ENCODE peak calls at places on chromosome 10, in six cellular contexts. Y, O, F, V, A and X are unnamed samples.

GRCh38 chr10:127832456-127832855 is 60.3 kb downstream of the CLRN3 start:
- DNase-seq in Y (no peak), O (no peak), F (no peak), V (peak; percentile 1), A (no peak), X (no peak)

GRCh38 chr10:110456523-110457091 is 41.1 kb upstream of the DUSP5 start:
- DNase-seq in Y (no peak), O (no peak), F (no peak), V (peak; percentile 72), A (no peak), X (no peak)

GRCh38 chr10:75233444-75234016 is 2.2 kb downstream of the COMTD1 start:
- DNase-seq in Y (no peak), O (no peak), F (no peak), V (no peak), A (no peak), X (peak; percentile 15)

GRCh38 chr10:129962092-129962494 is 2.0 kb downstream of the EBF3 start:
- DNase-seq in Y (no peak), O (no peak), F (no peak), V (peak; percentile 69), A (no peak), X (no peak)

GRCh38 chr10:71351087-71351486 is 32.0 kb downstream of the SLC29A3 start:
- DNase-seq in Y (no peak), O (no peak), F (no peak), V (no peak), A (no peak), X (no peak)

GRCh38 chr10:128859738-128860386 is 607.2 kb upstream of the MGMT start:
- DNase-seq in Y (peak; percentile 38), O (peak; percentile 5), F (no peak), V (peak; percentile 53), A (no peak), X (peak; percentile 42)

GRCh38 chr10:96565774-96566173 is 21.0 kb downstream of the TM9SF3 start:
- DNase-seq in Y (no peak), O (no peak), F (no peak), V (peak; percentile 36), A (no peak), X (no peak)

GRCh38 chr10:86410542-86411124 is 44.0 kb upstream of the GRID1 start:
- DNase-seq in Y (no peak), O (no peak), F (no peak), V (peak; percentile 78), A (no peak), X (no peak)

GRCh38 chr10:25867321-25867720 is 66.7 kb upstream of the MYO3A start:
- DNase-seq in Y (no peak), O (peak; percentile 2), F (no peak), V (peak; percentile 63), A (no peak), X (no peak)

GRCh38 chr10:11682267-11682683 is 59.9 kb upstream of the ECHDC3 start:
- DNase-seq in Y (no peak), O (no peak), F (no peak), V (no peak), A (no peak), X (no peak)

GRCh38 chr10:30980951-30981616 is 50.6 kb downstream of the ZNF438 start:
- DNase-seq in Y (no peak), O (no peak), F (no peak), V (peak; percentile 94), A (no peak), X (no peak)

GRCh38 chr10:69344591-69345244 is 66.4 kb downstream of the HK1 start:
- DNase-seq in Y (no peak), O (no peak), F (no peak), V (no peak), A (no peak), X (no peak)

GRCh38 chr10:58266003-58266825 is 1.5 kb downstream of the IPMK start:
- DNase-seq in Y (peak; percentile 13), O (peak; percentile 34), F (no peak), V (peak; percentile 69), A (no peak), X (no peak)

GRCh38 chr10:113099431-113100298 is 149.6 kb downstream of the TCF7L2 start:
- DNase-seq in Y (no peak), O (no peak), F (no peak), V (peak; percentile 58), A (no peak), X (no peak)